ENCODE peak calls at places on chromosomes 11 and 22, in eight cellular contexts. I is endodermal cell, B is stomach, Z is sigmoid colon, H is uterus, D is body of pancreas, W is GM23338, F is mammary epithelial cell. E is an unnamed sample.

GRCh38 chr11:73321342-73322110 is 13.4 kb downstream of the ARHGEF17 start:
- DNase-seq in F (no peak), I (no peak), D (peak; percentile 46), Z (peak; percentile 84), B (no peak), W (peak; percentile 39), H (peak; percentile 72), E (no peak)

GRCh38 chr22:47110817-47111443 is 348.5 kb downstream of the TBC1D22A start:
- DNase-seq in B (no peak), W (no peak), I (no peak), F (no peak), D (no peak), Z (no peak), H (peak; percentile 81), E (no peak)

GRCh38 chr11:60168306-60168705 is 14.6 kb downstream of the MS4A6A start:
- DNase-seq in I (no peak), D (no peak), W (no peak), F (peak; percentile 55), H (no peak), Z (no peak), B (no peak), E (no peak)

GRCh38 chr11:32426819-32427615 is 8.3 kb downstream of the WT1 start:
- DNase-seq in D (no peak), B (no peak), I (peak; percentile 74), F (no peak), Z (no peak), H (peak; percentile 80), W (peak; percentile 73), E (no peak)

GRCh38 chr11:68036141-68036716 is 2.6 kb upstream of the TCIRG1 start:
- DNase-seq in F (no peak), B (no peak), I (no peak), H (no peak), D (no peak), Z (peak; percentile 73), W (no peak), E (no peak)

GRCh38 chr11:121374286-121374985 is 77.7 kb upstream of the SORL1 start:
- DNase-seq in I (no peak), H (no peak), D (no peak), Z (no peak), B (no peak), F (no peak), W (no peak), E (no peak)

GRCh38 chr11:19631657-19632325 is 80.8 kb upstream of the NAV2 start:
- DNase-seq in B (no peak), Z (no peak), F (peak; percentile 12), H (no peak), D (no peak), I (no peak), W (no peak), E (no peak)

GRCh38 chr11:127345819-127346459 is 345.4 kb upstream of the KIRREL3 start:
- DNase-seq in Z (no peak), F (peak; percentile 9), I (peak; percentile 76), H (no peak), W (peak; percentile 72), B (no peak), D (peak; percentile 47), E (no peak)

GRCh38 chr11:76947790-76948189 is 86.4 kb upstream of the B3GNT6 start:
- DNase-seq in Z (no peak), I (no peak), F (peak; percentile 4), D (no peak), W (no peak), H (no peak), B (no peak), E (no peak)

GRCh38 chr11:121634889-121635288 is 182.1 kb upstream of the SORL1-AS1 start:
- DNase-seq in D (no peak), B (no peak), I (peak; percentile 28), W (no peak), F (peak; percentile 75), Z (no peak), H (no peak), E (no peak)

GRCh38 chr11:63564056-63564784 is 1.0 kb upstream of the PLAAT2 start:
- DNase-seq in D (no peak), Z (peak; percentile 22), H (no peak), B (peak; percentile 48), I (no peak), W (no peak), F (no peak), E (no peak)

GRCh38 chr22:48089601-48090331 is 1327.3 kb downstream of the TBC1D22A start:
- DNase-seq in I (peak; percentile 43), W (no peak), D (peak; percentile 14), F (no peak), B (no peak), Z (peak; percentile 86), H (peak; percentile 86), E (no peak)

GRCh38 chr22:23520875-23521441 is 59.1 kb downstream of the IGLL1 start:
- DNase-seq in F (no peak), D (peak; percentile 29), Z (peak; percentile 78), H (no peak), W (no peak), I (no peak), B (no peak), E (no peak)

GRCh38 chr11:119743041-119743440 is 14.0 kb upstream of the NECTIN1 start:
- DNase-seq in F (no peak), D (no peak), Z (no peak), H (no peak), B (no peak), I (no peak), W (no peak), E (no peak)

GRCh38 chr11:13278620-13279486 is 1.3 kb downstream of the BMAL1 start:
- DNase-seq in B (no peak), Z (no peak), H (no peak), F (no peak), D (peak; percentile 45), W (peak; percentile 60), I (peak; percentile 76), E (no peak)

GRCh38 chr22:17920992-17921650 is 103.2 kb downstream of the MICAL3 start:
- DNase-seq in B (no peak), H (no peak), F (no peak), W (no peak), D (no peak), I (no peak), Z (no peak), E (no peak)
- H3K27ac ChIP-seq in B (no peak overlapping the region), H (no peak overlapping the region), F (no peak overlapping the region), W (peak overlapping the region; percentile 77), D (no peak overlapping the region), I (no peak overlapping the region), Z (peak overlapping the region; percentile 44), E (peak overlapping the region; percentile 67)

GRCh38 chr22:18058770-18059169 is 19.0 kb upstream of the PEX26 start:
- DNase-seq in D (no peak), I (no peak), W (no peak), H (no peak), F (no peak), Z (no peak), B (no peak), E (no peak)

GRCh38 chr22:18056802-18057474 is 20.9 kb upstream of the PEX26 start:
- DNase-seq in D (peak; percentile 20), F (peak; percentile 64), I (no peak), W (no peak), H (no peak), B (no peak), Z (no peak), E (no peak)

GRCh38 chr22:18057568-18058209 is 20.1 kb upstream of the PEX26 start:
- DNase-seq in F (peak; percentile 99), W (no peak), H (peak; percentile 98), B (peak; percentile 60), Z (peak; percentile 98), D (peak; percentile 86), I (no peak), E (peak; percentile 97)

GRCh38 chr22:18056161-18056666 is 21.6 kb upstream of the PEX26 start:
- DNase-seq in D (peak; percentile 41), H (peak; percentile 65), Z (no peak), B (no peak), F (peak; percentile 78), W (no peak), I (no peak), E (no peak)

GRCh38 chr22:18055619-18056160 is 22.1 kb upstream of the PEX26 start:
- DNase-seq in F (no peak), H (no peak), W (no peak), Z (no peak), D (no peak), B (no peak), I (no peak), E (no peak)
- H3K27ac ChIP-seq in F (no peak overlapping the region), H (peak overlapping the region; percentile 90), W (no peak overlapping the region), Z (peak overlapping the region; percentile 79), D (peak overlapping the region; percentile 67), B (peak overlapping the region; percentile 67), I (no peak overlapping the region), E (peak overlapping the region; percentile 48)

GRCh38 chr11:130675917-130676316 is 227.5 kb downstream of the ADAMTS15 start:
- DNase-seq in F (no peak), H (no peak), I (no peak), D (no peak), B (no peak), W (no peak), Z (no peak), E (no peak)
- H3K27ac ChIP-seq in F (no peak overlapping the region), H (peak overlapping the region; percentile 67), I (no peak overlapping the region), D (no peak overlapping the region), B (no peak overlapping the region), W (no peak overlapping the region), Z (peak overlapping the region; percentile 85), E (no peak overlapping the region)

GRCh38 chr22:22168941-22169867 is 75.4 kb upstream of the VPREB1 start:
- DNase-seq in F (no peak), W (no peak), D (no peak), H (no peak), B (no peak), I (no peak), Z (no peak), E (no peak)
- H3K27ac ChIP-seq in F (no peak overlapping the region), W (no peak overlapping the region), D (no peak overlapping the region), H (no peak overlapping the region), B (no peak overlapping the region), I (no peak overlapping the region), Z (no peak overlapping the region), E (no peak overlapping the region)

GRCh38 chr11:105589346-105589745 is 20.5 kb upstream of the GRIA4 start:
- DNase-seq in F (no peak), I (no peak), B (no peak), H (no peak), D (no peak), Z (no peak), W (no peak), E (no peak)
- H3K27ac ChIP-seq in F (no peak overlapping the region), I (no peak overlapping the region), B (no peak overlapping the region), H (no peak overlapping the region), D (no peak overlapping the region), Z (no peak overlapping the region), W (no peak overlapping the region), E (no peak overlapping the region)